ENCODE peak calls at places on chromosomes 16 and 17, in seven cellular contexts. One of them, this sample, is unnamed.

GRCh38 chr17:4834621-4835020 is 1.5 kb downstream of the MINK1 start:
- DNase-seq in GM23338: no peak
- DNase-seq in lower lobe of right lung: no peak
- DNase-seq in brain microvascular endothelial cell: no peak
- DNase-seq in fibroblast of the aortic adventitia: no peak
- DNase-seq in cardiac muscle cell: no peak
- DNase-seq in gastrocnemius medialis: no peak
- DNase-seq in this sample: no peak

GRCh38 chr16:72138064-72138572 is 33.8 kb downstream of the PMFBP1 start:
- DNase-seq in GM23338: no peak
- DNase-seq in lower lobe of right lung: no peak
- DNase-seq in brain microvascular endothelial cell: no peak
- DNase-seq in fibroblast of the aortic adventitia: no peak
- DNase-seq in cardiac muscle cell: no peak
- DNase-seq in gastrocnemius medialis: no peak
- DNase-seq in this sample: no peak

GRCh38 chr17:81049372-81049911 is 14.5 kb downstream of the BAIAP2 start:
- DNase-seq in GM23338: no peak
- DNase-seq in lower lobe of right lung: no peak
- DNase-seq in brain microvascular endothelial cell: no peak
- DNase-seq in fibroblast of the aortic adventitia: no peak
- DNase-seq in cardiac muscle cell: no peak
- DNase-seq in gastrocnemius medialis: no peak
- DNase-seq in this sample: no peak

GRCh38 chr17:859461-860195 is 77.5 kb downstream of the MRM3 start:
- DNase-seq in GM23338: no peak
- DNase-seq in lower lobe of right lung: no peak
- DNase-seq in brain microvascular endothelial cell: peak
- DNase-seq in fibroblast of the aortic adventitia: peak
- DNase-seq in cardiac muscle cell: no peak
- DNase-seq in gastrocnemius medialis: peak
- DNase-seq in this sample: no peak

GRCh38 chr16:77551352-77551751 is 116.5 kb upstream of the ADAMTS18 start:
- DNase-seq in GM23338: no peak
- DNase-seq in lower lobe of right lung: no peak
- DNase-seq in brain microvascular endothelial cell: peak
- DNase-seq in fibroblast of the aortic adventitia: peak
- DNase-seq in cardiac muscle cell: no peak
- DNase-seq in gastrocnemius medialis: no peak
- DNase-seq in this sample: peak

GRCh38 chr17:28643979-28644781 is 778 bp downstream of the BLTP2 start:
- DNase-seq in GM23338: peak
- DNase-seq in lower lobe of right lung: peak
- DNase-seq in brain microvascular endothelial cell: peak
- DNase-seq in fibroblast of the aortic adventitia: peak
- DNase-seq in cardiac muscle cell: peak
- DNase-seq in gastrocnemius medialis: no peak
- DNase-seq in this sample: peak

GRCh38 chr17:40937384-40937819 is at the start of gene KRT23:
- DNase-seq in GM23338: peak
- DNase-seq in lower lobe of right lung: no peak
- DNase-seq in brain microvascular endothelial cell: no peak
- DNase-seq in fibroblast of the aortic adventitia: no peak
- DNase-seq in cardiac muscle cell: no peak
- DNase-seq in gastrocnemius medialis: no peak
- DNase-seq in this sample: no peak

GRCh38 chr17:73956595-73957465 is 246.6 kb upstream of the RPL38 start:
- DNase-seq in GM23338: peak
- DNase-seq in lower lobe of right lung: peak
- DNase-seq in brain microvascular endothelial cell: peak
- DNase-seq in fibroblast of the aortic adventitia: no peak
- DNase-seq in cardiac muscle cell: peak
- DNase-seq in gastrocnemius medialis: no peak
- DNase-seq in this sample: peak

GRCh38 chr17:30559656-30560055 is 82.4 kb downstream of the GOSR1 start:
- DNase-seq in GM23338: no peak
- DNase-seq in lower lobe of right lung: no peak
- DNase-seq in brain microvascular endothelial cell: no peak
- DNase-seq in fibroblast of the aortic adventitia: no peak
- DNase-seq in cardiac muscle cell: no peak
- DNase-seq in gastrocnemius medialis: no peak
- DNase-seq in this sample: no peak

GRCh38 chr17:71777048-71777638 is 343.7 kb upstream of the SOX9 start:
- DNase-seq in GM23338: no peak
- DNase-seq in lower lobe of right lung: no peak
- DNase-seq in brain microvascular endothelial cell: no peak
- DNase-seq in fibroblast of the aortic adventitia: no peak
- DNase-seq in cardiac muscle cell: peak
- DNase-seq in gastrocnemius medialis: no peak
- DNase-seq in this sample: peak

GRCh38 chr16:71456801-71457200 is 5.2 kb downstream of the ZNF23 start:
- DNase-seq in GM23338: no peak
- DNase-seq in lower lobe of right lung: no peak
- DNase-seq in brain microvascular endothelial cell: no peak
- DNase-seq in fibroblast of the aortic adventitia: no peak
- DNase-seq in cardiac muscle cell: no peak
- DNase-seq in gastrocnemius medialis: no peak
- DNase-seq in this sample: no peak

GRCh38 chr17:34712481-34713195 is 133.3 kb downstream of the TMEM132E start:
- DNase-seq in GM23338: no peak
- DNase-seq in lower lobe of right lung: no peak
- DNase-seq in brain microvascular endothelial cell: no peak
- DNase-seq in fibroblast of the aortic adventitia: no peak
- DNase-seq in cardiac muscle cell: no peak
- DNase-seq in gastrocnemius medialis: no peak
- DNase-seq in this sample: no peak

DNA sequence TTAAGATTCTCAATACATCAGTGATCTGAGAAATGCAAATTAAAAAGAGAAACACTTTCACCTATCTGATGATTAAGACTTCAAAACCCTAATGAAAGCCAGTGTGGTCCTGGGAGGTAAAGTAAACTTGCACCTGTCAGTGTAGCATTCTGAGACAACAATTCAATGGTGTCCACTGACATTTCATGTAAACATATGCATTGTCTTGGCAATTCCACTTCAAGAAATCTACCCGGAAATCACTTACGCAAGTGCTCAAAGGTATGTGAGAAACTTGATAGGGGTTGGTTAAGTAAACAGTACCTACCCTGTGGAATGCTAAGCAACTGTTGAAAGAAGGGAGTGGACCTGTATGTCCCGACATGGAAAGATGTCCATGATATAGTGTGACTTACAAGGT is 2.1 kb downstream of the ST6GALNAC1 start:
- DNase-seq in GM23338: peak
- DNase-seq in lower lobe of right lung: no peak
- DNase-seq in brain microvascular endothelial cell: no peak
- DNase-seq in fibroblast of the aortic adventitia: no peak
- DNase-seq in cardiac muscle cell: no peak
- DNase-seq in gastrocnemius medialis: no peak
- DNase-seq in this sample: no peak
- H3K4me3 ChIP-seq in GM23338: no peak
- H3K4me3 ChIP-seq in lower lobe of right lung: peak
- H3K4me3 ChIP-seq in brain microvascular endothelial cell: no peak
- H3K4me3 ChIP-seq in fibroblast of the aortic adventitia: no peak
- H3K4me3 ChIP-seq in cardiac muscle cell: no peak
- H3K4me3 ChIP-seq in gastrocnemius medialis: no peak
- H3K4me3 ChIP-seq in this sample: no peak

GRCh38 chr17:75740631-75741077 is 19.4 kb downstream of the ITGB4 start:
- DNase-seq in GM23338: no peak
- DNase-seq in lower lobe of right lung: peak
- DNase-seq in brain microvascular endothelial cell: no peak
- DNase-seq in fibroblast of the aortic adventitia: no peak
- DNase-seq in cardiac muscle cell: no peak
- DNase-seq in gastrocnemius medialis: no peak
- DNase-seq in this sample: no peak
- TF ChIP-seq CTCF in GM23338: peak
- TF ChIP-seq CTCF in lower lobe of right lung: no peak
- TF ChIP-seq CTCF in brain microvascular endothelial cell: no peak
- TF ChIP-seq CTCF in fibroblast of the aortic adventitia: no peak
- TF ChIP-seq CTCF in cardiac muscle cell: no peak
- TF ChIP-seq CTCF in gastrocnemius medialis: no peak
- TF ChIP-seq CTCF in this sample: no peak

GRCh38 chr16:11583171-11583570 is 3.5 kb downstream of the LITAF start:
- DNase-seq in GM23338: no peak
- DNase-seq in lower lobe of right lung: no peak
- DNase-seq in brain microvascular endothelial cell: no peak
- DNase-seq in fibroblast of the aortic adventitia: peak
- DNase-seq in cardiac muscle cell: no peak
- DNase-seq in gastrocnemius medialis: no peak
- DNase-seq in this sample: peak
- H3K4me3 ChIP-seq in GM23338: peak
- H3K4me3 ChIP-seq in lower lobe of right lung: peak
- H3K4me3 ChIP-seq in brain microvascular endothelial cell: no peak
- H3K4me3 ChIP-seq in fibroblast of the aortic adventitia: no peak
- H3K4me3 ChIP-seq in cardiac muscle cell: no peak
- H3K4me3 ChIP-seq in gastrocnemius medialis: no peak
- H3K4me3 ChIP-seq in this sample: no peak

GRCh38 chr16:3938471-3938842 is 57.9 kb upstream of the CREBBP start:
- DNase-seq in GM23338: no peak
- DNase-seq in lower lobe of right lung: no peak
- DNase-seq in brain microvascular endothelial cell: no peak
- DNase-seq in fibroblast of the aortic adventitia: no peak
- DNase-seq in cardiac muscle cell: no peak
- DNase-seq in gastrocnemius medialis: no peak
- DNase-seq in this sample: no peak
- TF ChIP-seq CTCF in GM23338: no peak
- TF ChIP-seq CTCF in lower lobe of right lung: no peak
- TF ChIP-seq CTCF in brain microvascular endothelial cell: no peak
- TF ChIP-seq CTCF in fibroblast of the aortic adventitia: no peak
- TF ChIP-seq CTCF in cardiac muscle cell: no peak
- TF ChIP-seq CTCF in gastrocnemius medialis: no peak
- TF ChIP-seq CTCF in this sample: no peak

This sample was measured in AG10803.